ENCODE peak calls at places on chromosome 19, in six cellular contexts. I is GM23338, J is right lobe of liver, C is cardiac muscle cell, X is lung, Y is brain microvascular endothelial cell. T is an unnamed sample.

GRCh38 chr19:51440846-51441409 is 17.3 kb downstream of the SIGLEC8 start:
- DNase-seq in I (no peak), J (no peak), C (peak; percentile 5), X (no peak), Y (no peak), T (no peak)

GRCh38 chr19:51029718-51030117 is 3.3 kb upstream of the KLK11 start:
- DNase-seq in I (peak; percentile 56), J (no peak), C (no peak), X (no peak), Y (no peak), T (no peak)

GRCh38 chr19:2561895-2562294 is 86.0 kb downstream of the GADD45B start:
- DNase-seq in I (no peak), J (no peak), C (no peak), X (no peak), Y (no peak), T (no peak)

GRCh38 chr19:1783354-1783753 is 28.7 kb downstream of the ATP8B3 start:
- DNase-seq in I (no peak), J (no peak), C (no peak), X (no peak), Y (no peak), T (no peak)

GRCh38 chr19:50358483-50359431 is 6.7 kb downstream of the NAPSA start:
- DNase-seq in I (no peak), J (peak; percentile 73), C (peak; percentile 69), X (peak; percentile 57), Y (no peak), T (no peak)

GRCh38 chr19:51064534-51065220 is at the start of gene KLK13:
- DNase-seq in I (peak; percentile 87), J (peak; percentile 29), C (peak; percentile 37), X (peak; percentile 34), Y (no peak), T (no peak)

GRCh38 chr19:16127776-16128371 is 15.6 kb upstream of the HSH2D start:
- DNase-seq in I (no peak), J (no peak), C (no peak), X (no peak), Y (no peak), T (no peak)

GRCh38 chr19:35781650-35782049 is 6.3 kb downstream of the ARHGAP33 start:
- DNase-seq in I (peak; percentile 51), J (no peak), C (no peak), X (no peak), Y (no peak), T (no peak)

GRCh38 chr19:32977269-32977668 is 5.2 kb downstream of the FAAP24 start:
- DNase-seq in I (no peak), J (no peak), C (peak; percentile 23), X (no peak), Y (no peak), T (no peak)

GRCh38 chr19:41870401-41870873 is 6.6 kb upstream of the CD79A start:
- DNase-seq in I (no peak), J (no peak), C (peak; percentile 60), X (peak; percentile 34), Y (peak; percentile 38), T (peak; percentile 70)

GRCh38 chr19:1154731-1155351 is 19.2 kb downstream of the SBNO2 start:
- DNase-seq in I (no peak), J (peak; percentile 95), C (peak; percentile 96), X (peak; percentile 93), Y (peak; percentile 65), T (peak; percentile 80)

GRCh38 chr19:53982056-53982455 is 9.4 kb upstream of the CACNG6 start:
- DNase-seq in I (peak; percentile 75), J (no peak), C (peak; percentile 53), X (no peak), Y (no peak), T (no peak)

GRCh38 chr19:13100871-13101589 is 1.6 kb downstream of the LYL1 start:
- DNase-seq in I (peak; percentile 76), J (no peak), C (no peak), X (no peak), Y (no peak), T (no peak)

GRCh38 chr19:7010722-7011593 is 10.3 kb downstream of the MBD3L2B start:
- DNase-seq in I (no peak), J (no peak), C (no peak), X (peak; percentile 21), Y (no peak), T (no peak)

GRCh38 chr19:1189419-1189818 is 15.4 kb upstream of the SBNO2 start:
- DNase-seq in I (no peak), J (no peak), C (no peak), X (no peak), Y (no peak), T (no peak)

GRCh38 chr19:7994923-7995682 is 10.3 kb downstream of the ELAVL1 start:
- DNase-seq in I (no peak), J (no peak), C (no peak), X (no peak), Y (no peak), T (no peak)

GRCh38 chr19:16263115-16263839 is 61.3 kb upstream of the KLF2 start:
- DNase-seq in I (no peak), J (no peak), C (no peak), X (no peak), Y (no peak), T (no peak)

DNA sequence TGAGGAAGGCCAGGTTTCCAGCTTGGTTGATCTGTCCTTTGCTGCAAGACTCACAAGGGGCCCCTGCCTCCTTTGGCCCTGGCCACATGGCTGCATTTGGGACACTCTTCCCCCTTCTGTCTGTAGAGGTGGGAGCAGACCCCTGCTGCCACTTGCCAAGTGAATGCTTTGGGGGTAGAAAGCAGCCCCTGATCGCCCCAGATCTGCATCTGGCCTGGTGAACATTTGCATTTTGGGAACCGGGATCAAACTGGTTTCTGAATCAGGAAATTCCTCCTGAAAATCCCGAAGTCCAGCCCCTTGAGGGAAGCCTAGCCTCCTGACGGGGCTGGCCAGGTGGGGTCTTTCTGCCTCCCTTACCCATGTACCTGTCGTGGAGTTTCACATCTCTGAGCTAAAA is 14.9 kb downstream of the DPF1 start:
- DNase-seq in I (peak; percentile 84), J (no peak), C (no peak), X (no peak), Y (no peak), T (no peak)
- H3K27ac ChIP-seq in I (peak overlapping the region; percentile 85), J (no peak overlapping the region), C (no peak overlapping the region), X (no peak overlapping the region), Y (no peak overlapping the region), T (no peak overlapping the region)

DNA sequence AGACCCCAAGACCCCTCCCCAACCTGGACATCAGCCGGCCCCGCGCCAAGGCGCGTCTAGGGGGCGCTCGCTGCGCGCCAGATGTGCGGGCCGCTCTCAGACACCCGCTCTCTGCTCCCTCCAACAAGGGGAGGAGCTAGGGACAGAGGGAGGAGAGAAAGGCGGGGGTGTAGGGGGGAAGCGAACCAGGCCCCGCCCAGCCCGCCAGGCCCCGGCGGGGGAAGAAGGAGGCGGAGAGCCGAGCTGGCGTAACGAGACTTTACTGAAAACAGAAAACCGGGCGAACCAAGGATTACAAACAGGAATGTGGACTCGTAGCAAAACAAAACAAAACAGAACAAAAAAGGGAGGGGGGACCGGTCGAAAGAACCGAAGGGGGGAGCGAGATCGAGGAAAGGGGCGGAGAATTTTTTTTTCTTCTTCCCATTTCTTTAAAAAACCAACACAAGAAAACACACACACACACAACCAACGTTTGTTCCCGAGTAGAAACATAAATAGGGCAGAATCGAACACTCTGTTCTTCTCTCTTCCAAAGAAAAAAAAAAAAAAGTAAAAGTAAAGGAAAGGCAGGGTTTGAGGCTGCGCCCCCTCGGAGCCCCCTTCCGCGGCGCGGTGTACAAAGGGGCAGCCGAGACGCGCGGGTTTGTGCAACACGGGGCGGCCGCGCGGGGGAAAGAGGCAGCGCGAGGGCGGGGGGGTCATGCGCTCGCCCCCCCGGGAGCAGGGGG is 1.7 kb downstream of the JUND start:
- DNase-seq in I (peak; percentile 97), J (peak; percentile 95), C (peak; percentile 97), X (peak; percentile 93), Y (peak; percentile 83), T (peak; percentile 81)
- H3K27ac ChIP-seq in I (peak overlapping the region; percentile 96), J (peak overlapping the region; percentile 100), C (peak overlapping the region; percentile 99), X (peak overlapping the region; percentile 99), Y (peak overlapping the region; percentile 90), T (peak overlapping the region; percentile 95)

DNA sequence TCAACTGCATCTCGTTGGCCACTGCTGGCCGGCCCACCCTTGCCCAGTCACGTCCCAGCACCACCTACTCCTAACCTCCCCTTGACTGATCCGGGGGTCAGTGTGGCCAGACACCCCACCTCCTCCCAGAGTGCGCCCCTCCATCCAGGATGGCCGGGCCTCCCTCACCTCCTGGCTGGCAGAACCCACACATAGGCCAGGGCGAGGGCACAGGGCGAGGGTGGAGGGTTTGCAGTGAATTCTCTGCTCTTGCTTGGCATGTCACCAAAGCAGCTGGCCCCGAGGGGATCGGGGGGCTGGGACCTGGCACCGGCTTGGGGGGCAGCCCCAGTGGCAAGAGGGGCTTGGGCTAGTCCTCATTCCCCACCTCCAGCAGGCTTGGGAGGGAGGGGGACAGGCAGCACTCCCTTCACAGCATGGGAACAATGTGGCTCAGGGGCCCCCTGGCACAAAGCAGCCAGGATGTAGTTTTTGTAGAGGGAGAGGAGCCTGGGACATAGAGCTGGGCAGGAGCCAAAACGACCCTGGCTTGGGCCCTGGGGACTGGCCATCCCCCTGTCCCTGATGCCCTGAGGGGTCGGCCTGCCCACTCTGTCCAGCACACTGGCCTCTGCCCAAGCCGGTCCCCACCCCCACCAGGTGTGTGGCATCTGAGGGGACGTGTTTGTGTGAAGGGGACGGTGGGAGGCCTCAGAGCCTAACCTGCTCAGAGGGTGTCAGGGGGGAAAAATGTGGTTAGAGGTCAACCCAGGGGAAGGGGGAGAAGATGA is 28.5 kb upstream of the ASF1B start:
- DNase-seq in I (no peak), J (no peak), C (no peak), X (no peak), Y (no peak), T (no peak)
- H3K27ac ChIP-seq in I (no peak overlapping the region), J (no peak overlapping the region), C (no peak overlapping the region), X (no peak overlapping the region), Y (no peak overlapping the region), T (no peak overlapping the region)

GRCh38 chr19:39847525-39847924 is 1.3 kb upstream of the FBL start:
- DNase-seq in I (no peak), J (no peak), C (no peak), X (no peak), Y (no peak), T (no peak)

GRCh38 chr19:39848392-39848791 is 2.2 kb upstream of the FBL start:
- DNase-seq in I (no peak), J (no peak), C (no peak), X (no peak), Y (no peak), T (no peak)

GRCh38 chr19:39846176-39846677 is at the start of gene FBL:
- DNase-seq in I (peak; percentile 94), J (peak; percentile 97), C (peak; percentile 94), X (peak; percentile 96), Y (peak; percentile 79), T (peak; percentile 64)

GRCh38 chr19:39845621-39846175 is 481 bp downstream of the FBL start:
- DNase-seq in I (peak; percentile 62), J (no peak), C (peak; percentile 31), X (no peak), Y (no peak), T (no peak)

DNA sequence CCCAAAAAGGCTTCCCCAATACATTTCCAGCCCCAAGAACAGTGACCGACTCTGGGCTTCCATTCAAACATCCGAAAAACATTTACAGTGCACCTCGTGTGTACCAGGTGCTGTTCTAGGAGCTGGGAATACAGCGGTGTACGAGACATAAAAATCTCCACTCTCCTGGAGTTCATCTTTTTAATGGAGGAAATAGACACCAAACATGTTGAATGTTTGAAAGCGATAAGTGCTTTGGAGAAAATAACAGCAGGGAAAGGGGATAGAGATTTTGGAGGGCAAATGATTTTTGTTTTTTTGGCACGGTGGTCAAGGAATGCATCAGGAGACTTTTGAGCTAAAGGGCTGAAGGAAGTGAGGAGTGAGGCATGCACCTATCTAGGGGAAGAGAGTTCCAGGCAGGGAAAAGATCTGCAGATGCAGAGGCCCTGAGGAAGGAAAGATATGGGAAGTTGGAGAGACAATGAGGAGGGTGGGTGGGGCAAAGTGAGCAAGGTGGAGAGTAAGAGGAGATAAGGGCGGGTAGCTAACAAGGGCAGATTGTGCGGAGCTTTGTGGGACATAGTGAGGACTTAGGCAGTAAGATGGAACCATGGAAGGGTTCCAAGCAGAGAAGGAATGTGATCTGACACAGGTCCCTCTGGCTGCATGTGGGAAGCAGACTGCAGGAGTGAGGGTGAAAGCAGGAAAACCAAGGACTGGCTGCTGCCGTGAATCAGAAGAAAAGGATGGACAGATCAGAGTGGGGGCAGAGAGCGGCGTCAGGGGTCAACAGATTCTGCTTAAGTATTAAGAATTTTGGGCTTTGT is 703 bp upstream of the FBL start:
- DNase-seq in I (peak; percentile 48), J (no peak), C (peak; percentile 18), X (no peak), Y (no peak), T (no peak)
- H3K27ac ChIP-seq in I (peak overlapping the region; percentile 97), J (peak overlapping the region; percentile 58), C (peak overlapping the region; percentile 92), X (peak overlapping the region; percentile 95), Y (peak overlapping the region; percentile 9), T (peak overlapping the region; percentile 29)

T was measured in astrocyte.